ENCODE peak calls at places on chromosomes 13 and 19, in seven cellular contexts. H is uterus, X is HCT116, A is body of pancreas, O is Peyer's patch, N is NB4, W is GM12891. S is an unnamed sample.

GRCh38 chr13:114167885-114168284 is 11.2 kb upstream of the CFAP97D2 start:
- DNase-seq in O (no peak), N (no peak), A (no peak), H (no peak), W (no peak), X (no peak), S (no peak)

GRCh38 chr19:10104665-10105221 is 1.4 kb upstream of the PPAN start:
- DNase-seq in X (no peak), N (peak), W (peak), H (no peak), A (no peak), O (no peak), S (peak)

GRCh38 chr13:93529961-93530360 is 303.4 kb downstream of the GPC6 start:
- DNase-seq in A (no peak), N (no peak), O (no peak), W (no peak), H (no peak), X (no peak), S (no peak)

GRCh38 chr19:16355293-16356043 is 30.8 kb downstream of the KLF2 start:
- DNase-seq in H (no peak), N (peak), W (no peak), A (no peak), X (no peak), O (no peak), S (no peak)

GRCh38 chr13:108084840-108085239 is 130.5 kb downstream of the LIG4 start:
- DNase-seq in X (no peak), H (no peak), O (no peak), N (no peak), W (no peak), A (no peak), S (no peak)

GRCh38 chr19:48441360-48442050 is 4.3 kb upstream of the GRWD1 start:
- DNase-seq in A (no peak), W (no peak), O (no peak), H (no peak), X (no peak), N (peak), S (no peak)

GRCh38 chr19:45468803-45469131 is 971 bp downstream of the FOSB start:
- DNase-seq in W (no peak), O (no peak), X (no peak), H (no peak), A (no peak), N (no peak), S (peak)

GRCh38 chr13:74450976-74451375 is 316.8 kb upstream of the KLF12 start:
- DNase-seq in H (no peak), W (no peak), N (no peak), O (no peak), X (no peak), A (no peak), S (no peak)

GRCh38 chr19:16649734-16650133 is 10.2 kb downstream of the SMIM7 start:
- DNase-seq in A (no peak), O (no peak), X (no peak), W (no peak), N (no peak), H (no peak), S (no peak)

GRCh38 chr13:40520916-40521315 is 145.5 kb downstream of the FOXO1 start:
- DNase-seq in H (no peak), W (no peak), A (no peak), O (no peak), X (no peak), N (no peak), S (no peak)

GRCh38 chr19:20039203-20039723 is at the start of gene ZNF682:
- DNase-seq in H (peak), A (peak), X (no peak), O (peak), W (peak), N (peak), S (peak)

GRCh38 chr13:106381083-106381482 is 154.4 kb downstream of the EFNB2 start:
- DNase-seq in W (no peak), A (no peak), O (no peak), N (no peak), X (no peak), H (no peak), S (no peak)

GRCh38 chr19:46755077-46755852 is 9.0 kb upstream of the STRN4 start:
- DNase-seq in X (no peak), W (no peak), N (no peak), A (no peak), O (no peak), H (peak), S (no peak)

GRCh38 chr19:1457031-1457739 is 7.3 kb downstream of the APC2 start:
- DNase-seq in H (no peak), O (no peak), W (no peak), X (no peak), N (no peak), A (no peak), S (no peak)
- TF ChIP-seq POLR2A in H (no peak), O (no peak), W (no peak), X (no peak), N (no peak), A (no peak), S (no peak)

GRCh38 chr19:1420590-1420989 is 13.2 kb downstream of the DAZAP1 start:
- DNase-seq in O (no peak), N (no peak), H (no peak), A (no peak), W (no peak), X (no peak), S (no peak)
- TF ChIP-seq POLR2A in O (no peak), N (no peak), H (no peak), A (no peak), W (no peak), X (no peak), S (no peak)

DNA sequence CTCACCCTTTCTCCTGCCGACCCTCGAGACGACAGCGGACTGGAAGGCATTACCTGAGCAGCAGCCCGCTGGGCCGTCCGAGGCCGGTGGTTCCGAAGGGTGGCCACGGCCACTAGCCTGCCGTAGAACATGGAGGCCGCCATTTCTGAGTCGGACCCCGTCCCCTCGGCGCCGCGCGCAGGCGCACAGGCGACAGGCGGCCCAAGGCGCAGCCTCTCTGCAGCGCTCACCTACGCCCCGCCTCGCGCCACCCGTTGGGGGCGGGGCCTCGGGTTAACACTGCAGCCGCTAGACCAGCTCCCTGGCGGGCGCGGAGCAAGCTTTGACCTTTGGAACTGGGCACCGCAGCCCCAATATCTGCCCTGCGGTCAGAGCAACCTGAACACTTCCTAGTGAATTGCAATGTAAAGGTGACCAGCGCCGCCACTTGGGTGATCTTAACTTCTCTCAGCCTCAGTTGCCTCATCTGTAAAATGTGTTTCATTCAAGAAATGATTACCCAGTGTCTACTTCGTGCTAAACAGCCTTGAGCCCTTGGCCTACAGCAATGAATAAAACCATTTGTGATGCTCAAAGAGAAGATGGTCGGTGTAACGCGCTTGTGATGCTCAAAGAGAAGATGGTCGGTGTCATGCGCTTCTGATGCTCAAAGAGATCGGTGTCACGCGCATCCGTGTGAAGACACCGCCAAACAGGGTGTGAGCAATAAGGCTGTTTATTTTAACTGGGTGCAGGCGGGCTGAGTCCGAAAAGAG is at the start of gene SUCLA2:
- DNase-seq in H (peak), A (peak), W (peak), X (peak), O (peak), N (peak), S (peak)
- TF ChIP-seq POLR2A in H (peak), A (peak), W (peak), X (peak), O (peak), N (peak), S (peak)

GRCh38 chr19:57687363-57688010 is 5.7 kb downstream of the ZNF551 start:
- DNase-seq in N (no peak), X (no peak), H (no peak), A (no peak), W (no peak), O (no peak), S (peak)

GRCh38 chr19:57686727-57687126 is 5.0 kb downstream of the ZNF551 start:
- DNase-seq in N (no peak), O (no peak), W (no peak), H (no peak), X (no peak), A (no peak), S (no peak)

GRCh38 chr19:57688011-57688763 is 6.4 kb downstream of the ZNF551 start:
- DNase-seq in W (no peak), O (no peak), H (no peak), A (no peak), N (no peak), X (no peak), S (peak)

DNA sequence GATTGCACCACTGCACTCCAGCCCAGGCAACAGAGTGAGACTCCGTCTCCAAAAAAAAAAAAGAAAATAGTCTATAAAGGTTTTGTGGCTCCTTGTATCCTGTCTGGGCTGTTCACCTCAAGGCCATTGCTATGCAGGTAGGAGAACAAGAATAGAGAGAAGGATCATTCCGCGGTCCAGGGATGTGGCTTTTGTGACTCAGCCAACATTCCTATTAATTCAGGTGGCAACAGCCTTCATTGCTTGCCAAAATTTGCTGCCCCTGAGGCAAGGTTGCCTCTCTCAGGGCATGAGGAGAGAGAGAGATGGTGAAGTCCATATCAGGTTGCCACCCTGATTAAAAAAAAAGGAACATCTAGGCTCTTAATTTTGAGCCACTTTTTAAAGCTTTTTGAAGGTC is 8.0 kb downstream of the ZNF551 start:
- DNase-seq in O (no peak), H (no peak), N (no peak), X (no peak), W (no peak), A (no peak), S (no peak)
- TF ChIP-seq POLR2A in O (no peak), H (no peak), N (no peak), X (no peak), W (no peak), A (no peak), S (no peak)

GRCh38 chr19:52722062-52723005 is 12.5 kb downstream of the ZNF611 start:
- DNase-seq in N (no peak), O (no peak), H (no peak), X (no peak), A (no peak), W (no peak), S (no peak)
- TF ChIP-seq POLR2A in N (no peak), O (no peak), H (no peak), X (no peak), A (no peak), W (no peak), S (no peak)

GRCh38 chr19:2242092-2242537 is 5.5 kb downstream of the SF3A2 start:
- DNase-seq in W (no peak), H (no peak), O (peak), N (no peak), X (no peak), A (no peak), S (no peak)
- TF ChIP-seq POLR2A in W (no peak), H (no peak), O (peak), N (no peak), X (no peak), A (no peak), S (no peak)